ENCODE peak calls at places on chromosomes 16 and 17, in ten cellular contexts. I is AG04450; K is SK-N-SH; E is ascending aorta; T is ovary; B is pancreas; O is fibroblast of lung; P is AG09319; M is K562; L is CD8-positive, alpha-beta T cell. R is an unnamed sample.
A peak's percentile ranks its signal among the peaks of the same experiment; 100 is the strongest.

GRCh38 chr16:11297492-11298142 is 16.5 kb upstream of the PRM1 start:
- DNase-seq in I (peak; percentile 33), P (peak; percentile 32), O (peak; percentile 82), K (peak; percentile 87), L (peak; percentile 49), B (peak; percentile 91), T (peak; percentile 53), M (peak; percentile 73), E (peak; percentile 85), R (peak; percentile 73)

GRCh38 chr16:83994087-83994486 is 26.0 kb downstream of the NECAB2 start:
- DNase-seq in O (peak; percentile 91), B (peak; percentile 48), L (no peak), T (no peak), M (no peak), I (peak; percentile 61), E (no peak), K (no peak), P (peak; percentile 77), R (no peak)

GRCh38 chr16:1338119-1338730 is 4.8 kb downstream of the BAIAP3 start:
- DNase-seq in B (peak; percentile 91), K (peak; percentile 78), I (no peak), M (peak; percentile 50), O (no peak), L (no peak), P (no peak), E (no peak), T (no peak), R (no peak)

GRCh38 chr17:27518750-27519521 is 62.7 kb downstream of the KSR1 start:
- DNase-seq in O (no peak), B (no peak), L (no peak), I (no peak), E (no peak), P (no peak), T (no peak), K (no peak), M (no peak), R (no peak)

GRCh38 chr17:45782889-45783592 is 1.1 kb upstream of the CRHR1 start:
- DNase-seq in B (no peak), I (no peak), T (no peak), K (peak; percentile 94), M (peak; percentile 80), L (no peak), E (no peak), O (no peak), P (no peak), R (no peak)

GRCh38 chr16:86382774-86383407 is 127.4 kb upstream of the FOXF1 start:
- DNase-seq in K (no peak), B (no peak), I (no peak), P (no peak), L (no peak), T (no peak), M (no peak), O (no peak), E (no peak), R (no peak)

GRCh38 chr16:47392114-47392513 is 68.7 kb downstream of the ITFG1 start:
- DNase-seq in T (no peak), L (no peak), E (no peak), O (no peak), M (peak; percentile 10), K (no peak), B (no peak), I (no peak), P (no peak), R (no peak)

GRCh38 chr17:16491703-16492612 is at the start of gene LRRC75A:
- DNase-seq in T (peak; percentile 59), L (peak; percentile 18), I (no peak), P (no peak), E (no peak), K (peak; percentile 92), M (peak; percentile 91), O (peak; percentile 20), B (peak; percentile 76), R (peak; percentile 55)

GRCh38 chr16:21100447-21100846 is 50.2 kb downstream of the DNAH3 start:
- DNase-seq in E (no peak), M (no peak), P (peak; percentile 16), O (peak; percentile 81), I (peak; percentile 75), T (no peak), B (no peak), K (no peak), L (no peak), R (no peak)

GRCh38 chr16:57167951-57168350 is 17.9 kb downstream of the PSME3IP1 start:
- DNase-seq in O (peak; percentile 87), L (no peak), I (peak; percentile 29), B (no peak), K (peak; percentile 46), M (no peak), P (peak; percentile 48), T (no peak), E (no peak), R (no peak)
- TF ChIP-seq CTCF in O (peak; percentile 71), L (peak; percentile 70), I (peak; percentile 83), B (no peak), K (peak; percentile 69), M (peak; percentile 79), P (peak; percentile 69), T (no peak), E (peak; percentile 62), R (peak; percentile 76)

GRCh38 chr17:57956311-57957119 is 1.3 kb upstream of the CUEDC1 start:
- DNase-seq in O (no peak), K (peak; percentile 27), T (no peak), P (no peak), E (peak; percentile 43), B (no peak), I (no peak), M (no peak), L (peak; percentile 7), R (no peak)

GRCh38 chr17:57953703-57954420 is 1.4 kb downstream of the CUEDC1 start:
- DNase-seq in B (no peak), K (no peak), T (no peak), O (no peak), P (no peak), I (no peak), M (no peak), L (no peak), E (no peak), R (no peak)

GRCh38 chr17:57957120-57957850 is 2.1 kb upstream of the CUEDC1 start:
- DNase-seq in L (no peak), E (peak; percentile 61), I (no peak), P (no peak), B (no peak), T (no peak), M (no peak), O (no peak), K (peak; percentile 10), R (no peak)

GRCh38 chr17:57954421-57955182 is 610 bp downstream of the CUEDC1 start:
- DNase-seq in T (peak; percentile 78), E (peak; percentile 91), P (no peak), K (peak; percentile 84), O (peak; percentile 53), B (peak; percentile 82), I (no peak), L (no peak), M (peak; percentile 46), R (peak; percentile 88)

DNA sequence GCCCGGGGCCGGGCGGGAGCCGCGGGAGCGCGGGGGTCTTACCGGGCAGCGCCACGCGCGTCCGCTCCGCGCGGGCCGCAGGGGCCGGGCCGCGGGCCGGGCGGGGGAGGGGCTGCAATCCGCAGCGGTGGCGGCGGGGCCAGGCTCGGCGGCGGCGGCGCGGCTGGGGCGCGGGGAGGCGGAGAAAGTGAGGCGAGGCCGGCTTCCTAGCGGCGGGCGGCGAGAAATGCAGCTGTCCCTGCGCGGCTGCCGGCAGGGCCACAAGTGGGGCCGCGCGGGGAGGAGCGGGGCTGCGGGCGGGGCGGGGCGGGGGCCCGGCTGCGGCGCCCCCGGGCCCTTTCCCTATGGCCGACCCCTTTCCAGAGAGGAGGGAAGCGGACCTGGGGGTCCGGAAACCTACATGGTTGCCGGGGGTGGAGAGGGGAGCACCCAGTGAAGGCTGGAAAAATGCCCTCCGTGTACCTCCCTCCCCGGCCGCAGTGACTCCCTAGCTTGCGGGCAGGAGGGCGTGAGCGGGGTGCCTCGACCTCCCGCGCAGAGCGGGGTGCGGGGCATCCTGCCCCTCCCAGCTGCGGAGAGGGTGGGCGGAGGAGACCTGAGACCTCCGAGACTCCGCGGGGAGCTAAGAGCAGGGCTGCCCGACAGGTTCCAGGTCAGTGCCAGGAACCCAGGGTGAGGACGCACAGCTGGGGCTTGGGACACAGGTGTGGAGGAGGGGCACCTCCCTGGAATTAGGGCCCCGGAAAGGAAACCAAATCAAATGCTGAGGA is at the start of gene CUEDC1:
- DNase-seq in E (peak; percentile 88), K (peak; percentile 98), M (peak; percentile 79), O (peak; percentile 48), P (no peak), T (peak; percentile 79), L (peak; percentile 29), B (peak; percentile 91), I (no peak), R (peak; percentile 90)
- TF ChIP-seq CTCF in E (peak; percentile 38), K (no peak), M (peak; percentile 40), O (peak; percentile 17), P (peak; percentile 20), T (no peak), L (peak; percentile 30), B (no peak), I (peak; percentile 29), R (no peak)

GRCh38 chr17:11645426-11645825 is 47.2 kb downstream of the DNAH9 start:
- DNase-seq in T (no peak), L (no peak), E (no peak), I (no peak), P (no peak), B (no peak), M (no peak), K (no peak), O (no peak), R (no peak)

DNA sequence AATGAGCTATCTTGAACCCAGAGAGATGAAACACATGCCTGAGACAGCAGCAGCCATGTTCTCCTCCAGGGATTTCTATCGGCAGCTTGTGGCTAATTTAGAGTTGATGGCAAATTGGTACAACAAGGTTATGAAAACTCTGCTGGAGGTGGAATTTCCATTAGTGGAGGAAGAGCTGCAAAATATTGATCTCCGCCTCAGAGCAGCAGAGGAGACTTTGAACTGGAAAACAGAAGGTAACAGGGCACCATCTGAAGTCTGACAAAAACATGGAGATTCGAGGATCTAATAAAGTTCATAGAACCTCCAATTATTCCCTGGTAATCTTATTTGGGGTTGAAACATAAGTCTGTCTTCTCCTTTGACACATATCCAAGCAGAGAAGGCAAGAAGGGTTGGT is 52.8 kb downstream of the DNAH9 start:
- DNase-seq in T (no peak), L (no peak), K (no peak), E (no peak), M (no peak), P (no peak), O (no peak), B (no peak), I (no peak), R (no peak)
- TF ChIP-seq CTCF in T (no peak), L (no peak), K (no peak), E (no peak), M (no peak), P (no peak), O (no peak), B (no peak), I (no peak), R (no peak)

DNA sequence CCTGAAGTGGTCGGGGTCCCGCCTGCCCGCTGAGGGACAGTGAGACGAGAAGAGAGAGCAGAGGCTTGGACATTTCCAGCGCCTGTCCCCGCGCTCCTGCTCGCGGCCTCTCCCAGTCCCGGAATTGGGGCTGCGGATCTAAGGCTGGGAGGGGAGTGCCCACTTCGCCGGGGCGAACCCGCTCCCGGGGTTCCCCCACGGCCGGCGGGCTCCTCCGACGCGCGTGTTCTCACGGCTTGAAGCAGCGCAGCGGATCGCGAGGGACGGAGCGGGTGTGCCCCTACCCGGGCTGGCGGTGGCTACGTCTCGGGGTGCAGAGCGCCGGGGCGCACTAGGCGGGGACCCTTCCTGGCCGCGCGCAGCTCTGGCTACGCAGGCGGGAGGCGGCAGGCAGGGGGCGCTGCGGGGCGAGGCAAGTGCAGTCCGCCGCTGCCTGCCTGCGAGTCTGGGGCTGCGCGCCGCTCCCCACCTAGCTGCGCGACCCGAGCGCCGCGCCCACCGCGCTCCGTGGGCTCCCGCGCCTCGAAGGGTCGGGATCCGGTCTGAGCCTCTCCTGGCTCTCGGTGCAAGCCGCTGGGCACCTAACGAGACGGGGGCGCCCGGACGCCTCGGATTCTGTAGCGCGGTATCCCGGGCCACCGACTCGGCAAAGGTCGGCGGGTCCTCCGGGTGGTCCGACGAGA is 1.2 kb downstream of the NGFR start:
- DNase-seq in M (peak; percentile 81), I (no peak), T (peak; percentile 79), E (peak; percentile 88), O (peak; percentile 40), K (peak; percentile 96), B (peak; percentile 88), L (peak; percentile 74), P (no peak), R (peak; percentile 73)
- TF ChIP-seq CTCF in M (peak; percentile 65), I (peak; percentile 58), T (peak; percentile 82), E (peak; percentile 93), O (peak; percentile 40), K (peak; percentile 81), B (peak; percentile 86), L (peak; percentile 89), P (peak; percentile 46), R (peak; percentile 92)